ENCODE peak calls at places on chromosome 1, in six cellular contexts. V is MM.1S, D is heart right ventricle, S is AG08396, J is T-helper 17 cell, N is amniotic stem cell. H is an unnamed sample.

GRCh38 chr1:19374402-19374801 is 62.3 kb downstream of the SLC66A1 start:
- DNase-seq in V (no peak), D (no peak), S (no peak), J (no peak), N (no peak), H (no peak)

GRCh38 chr1:27585684-27586083 is 18.3 kb downstream of the AHDC1 start:
- DNase-seq in V (no peak), D (no peak), S (no peak), J (no peak), N (no peak), H (no peak)

GRCh38 chr1:32755098-32755809 is 52.7 kb upstream of the SYNC start:
- DNase-seq in V (no peak), D (no peak), S (no peak), J (no peak), N (no peak), H (no peak)

GRCh38 chr1:101088431-101088830 is 62.8 kb upstream of the DPH5 start:
- DNase-seq in V (no peak), D (no peak), S (no peak), J (no peak), N (no peak), H (no peak)

GRCh38 chr1:204651843-204652421 is 33.6 kb downstream of the LRRN2 start:
- DNase-seq in V (no peak), D (no peak), S (no peak), J (no peak), N (no peak), H (no peak)

GRCh38 chr1:150720703-150721102 is at the start of gene HORMAD1:
- DNase-seq in V (no peak), D (no peak), S (no peak), J (no peak), N (no peak), H (no peak)

GRCh38 chr1:218996362-218996761 is 177.3 kb upstream of the LYPLAL1 start:
- DNase-seq in V (no peak), D (no peak), S (peak; percentile 3), J (no peak), N (no peak), H (no peak)

GRCh38 chr1:24765308-24765988 is 20.2 kb downstream of the CLIC4 start:
- DNase-seq in V (no peak), D (no peak), S (no peak), J (no peak), N (no peak), H (peak; percentile 43)

GRCh38 chr1:35856964-35857363 is 26.0 kb upstream of the AGO1 start:
- DNase-seq in V (no peak), D (no peak), S (no peak), J (no peak), N (no peak), H (no peak)

GRCh38 chr1:110011527-110012041 is 22.8 kb upstream of the STRIP1 start:
- DNase-seq in V (peak; percentile 57), D (no peak), S (peak; percentile 49), J (no peak), N (no peak), H (peak; percentile 65)